ENCODE peak calls at places on chromosomes 3 and 15, in four cellular contexts. N is K562, Q is GM12878, J is HepG2. M is an unnamed sample.

GRCh38 chr15:52436971-52437370 is 91.7 kb downstream of the MYO5A start:
- DNase-seq in N (no peak), Q (no peak), J (no peak), M (no peak)

GRCh38 chr3:86702381-86702958 is 288.5 kb downstream of the VGLL3 start:
- DNase-seq in N (peak), Q (no peak), J (no peak), M (peak)

GRCh38 chr3:44323341-44323955 is 15.1 kb upstream of the TCAIM start:
- DNase-seq in N (peak), Q (no peak), J (peak), M (peak)

GRCh38 chr3:11651900-11652299 is 8.2 kb upstream of the VGLL4 start:
- DNase-seq in N (peak), Q (no peak), J (peak), M (no peak)

GRCh38 chr15:98754283-98755022 is 106.1 kb downstream of the IGF1R start:
- DNase-seq in N (no peak), Q (no peak), J (no peak), M (no peak)

GRCh38 chr15:62938825-62939224 is 103.7 kb upstream of the TPM1 start:
- DNase-seq in N (no peak), Q (no peak), J (no peak), M (no peak)

GRCh38 chr3:110164632-110165240 is 827.4 kb upstream of the DPPA4 start:
- DNase-seq in N (no peak), Q (no peak), J (no peak), M (no peak)

GRCh38 chr15:60407406-60407805 is 9.6 kb upstream of the ANXA2 start:
- DNase-seq in N (no peak), Q (no peak), J (no peak), M (no peak)

GRCh38 chr15:81480645-81481053 is 106.6 kb upstream of the TMC3 start:
- DNase-seq in N (peak), Q (peak), J (peak), M (peak)

GRCh38 chr3:150365132-150365604 is 42.9 kb upstream of the TSC22D2 start:
- DNase-seq in N (peak), Q (peak), J (no peak), M (no peak)

DNA sequence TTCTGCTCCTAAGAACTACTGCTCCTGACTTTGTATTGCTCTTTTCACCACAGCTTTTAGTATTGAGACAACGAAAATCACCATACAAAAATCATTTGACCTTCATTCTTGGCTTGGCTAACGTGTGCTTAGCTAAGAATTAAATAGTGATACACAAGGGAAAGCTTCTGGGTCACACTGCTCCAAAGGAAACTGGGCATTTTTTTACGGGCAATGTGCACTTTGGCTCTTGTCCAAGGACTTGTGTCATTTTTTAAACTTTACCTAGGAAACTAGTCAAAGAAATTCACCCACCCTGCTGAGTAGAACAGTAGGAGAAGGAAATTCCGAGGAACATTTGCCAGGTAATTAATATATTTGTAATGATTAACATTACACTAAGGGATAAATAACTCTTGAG is 19.8 kb downstream of the WDR72 start:
- DNase-seq in N (no peak), Q (no peak), J (no peak), M (no peak)
- TF ChIP-seq FOXM1 in N (no peak), Q (no peak), J (no peak), M (no peak)

GRCh38 chr3:45948409-45948808 is 5.1 kb downstream of the CXCR6 start:
- DNase-seq in N (no peak), Q (no peak), J (no peak), M (no peak)
- TF ChIP-seq FOXK2 in N (no peak), Q (no peak), J (no peak), M (no peak)

GRCh38 chr3:31671976-31672375 is 139.3 kb downstream of the STT3B start:
- DNase-seq in N (no peak), Q (no peak), J (no peak), M (no peak)
- TF ChIP-seq BHLHE40 in N (no peak), Q (no peak), J (no peak), M (no peak)

DNA sequence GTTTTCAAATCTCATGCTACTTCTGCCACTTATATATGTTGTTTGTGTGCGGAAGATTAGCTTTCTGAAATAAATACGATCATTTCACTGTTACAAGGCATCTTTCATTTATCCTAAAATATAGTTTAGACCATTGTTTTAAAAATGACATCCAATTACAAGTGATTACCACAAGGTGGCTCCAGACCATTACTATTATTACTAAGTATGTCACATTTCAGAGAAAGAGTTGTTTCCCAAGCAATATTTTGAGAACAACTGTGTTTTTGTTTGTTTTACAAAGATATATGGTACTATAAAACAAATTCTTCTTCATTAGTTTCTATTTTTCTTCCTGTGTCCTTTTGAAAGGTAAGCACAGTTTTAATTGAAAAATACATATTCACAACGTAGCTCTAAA is 136.0 kb upstream of the RAP2B start:
- DNase-seq in N (peak), Q (no peak), J (peak), M (peak)
- TF ChIP-seq FOXM1 in N (no peak), Q (no peak), J (no peak), M (no peak)

DNA sequence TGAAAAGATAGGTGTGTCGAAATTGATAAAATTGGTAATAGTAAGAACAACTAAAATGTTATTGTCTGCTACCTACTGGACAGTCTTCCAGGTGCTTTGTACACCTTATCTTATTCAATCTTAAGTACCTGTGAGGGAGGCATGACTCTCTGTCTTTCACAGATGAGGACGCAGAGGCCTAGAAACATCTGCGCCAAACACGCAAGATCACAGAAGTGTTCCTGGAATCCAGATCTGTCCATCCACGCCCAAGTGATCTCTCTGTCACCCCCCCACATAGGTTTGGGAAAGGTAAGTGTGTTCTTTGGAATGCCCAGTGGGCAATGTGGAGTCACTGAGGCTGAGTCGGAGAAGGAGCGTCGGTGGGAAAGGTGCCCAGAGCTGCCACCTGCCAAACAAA is 34.4 kb upstream of the PTPRG start:
- DNase-seq in N (no peak), Q (no peak), J (no peak), M (no peak)
- TF ChIP-seq FOXK2 in N (no peak), Q (no peak), J (no peak), M (no peak)

DNA sequence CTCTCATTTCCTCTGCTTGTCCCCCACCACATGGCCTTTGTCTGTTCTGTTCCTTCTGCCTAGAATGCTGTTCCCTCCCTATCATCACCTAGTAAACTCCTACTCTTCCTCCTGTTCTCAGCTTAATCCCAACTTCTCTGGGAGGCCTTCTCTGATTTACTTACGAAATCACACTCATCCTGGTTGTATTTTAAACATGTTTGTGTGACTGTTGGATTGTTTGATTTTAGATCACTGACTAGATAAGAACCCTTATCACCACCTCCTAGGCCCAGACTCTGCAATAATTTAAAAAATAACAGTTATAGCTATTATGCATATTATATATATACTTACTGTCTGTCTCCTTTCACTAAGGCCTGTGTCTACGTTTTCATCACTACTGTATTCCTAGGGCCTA is 26.1 kb downstream of the ATP2B2 start:
- DNase-seq in N (no peak), Q (no peak), J (no peak), M (no peak)
- TF ChIP-seq BHLHE40 in N (no peak), Q (no peak), J (no peak), M (no peak)

GRCh38 chr3:193261970-193262369 is 20.9 kb downstream of the PLAAT1 start:
- DNase-seq in N (no peak), Q (no peak), J (no peak), M (no peak)

GRCh38 chr3:193262707-193263106 is 21.7 kb downstream of the PLAAT1 start:
- DNase-seq in N (no peak), Q (no peak), J (no peak), M (no peak)
- TF ChIP-seq FOXM1 in N (no peak), Q (no peak), J (no peak), M (no peak)

M was measured in HEK293T.